ENCODE peak calls at places on chromosomes 12 and 14, in eight cellular contexts. I, A, G, L, H, T, R and Z are unnamed samples. For H3K4me1, the result is how much of the 10 kb centered on the place peaks cover.

GRCh38 chr12:91053951-91054715 is 3.7 kb downstream of the KERA start:
- DNase-seq in H (no peak), I (no peak), A (no peak), R (no peak), G (peak), T (no peak), L (no peak), Z (no peak)

GRCh38 chr14:73467377-73467776 is 9.0 kb upstream of the NUMB start:
- DNase-seq in A (no peak), T (peak), L (no peak), H (no peak), R (no peak), I (no peak), G (no peak), Z (no peak)

GRCh38 chr12:119071638-119072231 is 90.4 kb downstream of the SRRM4 start:
- DNase-seq in R (no peak), H (no peak), L (no peak), A (no peak), G (no peak), T (no peak), I (no peak), Z (no peak)

GRCh38 chr12:104180389-104180788 is 35.2 kb upstream of the TXNRD1 start:
- DNase-seq in I (no peak), A (no peak), T (no peak), H (no peak), G (no peak), R (no peak), L (no peak), Z (no peak)

GRCh38 chr12:129001-129400 is 62.4 kb downstream of the IQSEC3 start:
- DNase-seq in H (no peak), T (no peak), L (no peak), R (no peak), G (no peak), A (no peak), I (no peak), Z (no peak)

GRCh38 chr12:69241444-69242092 is 2.2 kb downstream of the CPSF6 start:
- DNase-seq in A (no peak), R (no peak), G (no peak), T (no peak), L (no peak), H (no peak), I (no peak), Z (no peak)

GRCh38 chr12:52569726-52570125 is 3.9 kb downstream of the KRT74 start:
- DNase-seq in I (no peak), G (no peak), T (no peak), R (peak), L (no peak), H (no peak), A (no peak), Z (no peak)

GRCh38 chr12:39620664-39621658 is 1.4 kb upstream of the ABCD2 start:
- DNase-seq in H (no peak), G (peak), T (peak), A (no peak), L (no peak), R (no peak), I (no peak), Z (no peak)

GRCh38 chr12:115160290-115161108 is 476.5 kb upstream of the TBX3 start:
- DNase-seq in L (no peak), R (no peak), I (no peak), T (no peak), G (no peak), H (no peak), A (no peak), Z (no peak)

DNA sequence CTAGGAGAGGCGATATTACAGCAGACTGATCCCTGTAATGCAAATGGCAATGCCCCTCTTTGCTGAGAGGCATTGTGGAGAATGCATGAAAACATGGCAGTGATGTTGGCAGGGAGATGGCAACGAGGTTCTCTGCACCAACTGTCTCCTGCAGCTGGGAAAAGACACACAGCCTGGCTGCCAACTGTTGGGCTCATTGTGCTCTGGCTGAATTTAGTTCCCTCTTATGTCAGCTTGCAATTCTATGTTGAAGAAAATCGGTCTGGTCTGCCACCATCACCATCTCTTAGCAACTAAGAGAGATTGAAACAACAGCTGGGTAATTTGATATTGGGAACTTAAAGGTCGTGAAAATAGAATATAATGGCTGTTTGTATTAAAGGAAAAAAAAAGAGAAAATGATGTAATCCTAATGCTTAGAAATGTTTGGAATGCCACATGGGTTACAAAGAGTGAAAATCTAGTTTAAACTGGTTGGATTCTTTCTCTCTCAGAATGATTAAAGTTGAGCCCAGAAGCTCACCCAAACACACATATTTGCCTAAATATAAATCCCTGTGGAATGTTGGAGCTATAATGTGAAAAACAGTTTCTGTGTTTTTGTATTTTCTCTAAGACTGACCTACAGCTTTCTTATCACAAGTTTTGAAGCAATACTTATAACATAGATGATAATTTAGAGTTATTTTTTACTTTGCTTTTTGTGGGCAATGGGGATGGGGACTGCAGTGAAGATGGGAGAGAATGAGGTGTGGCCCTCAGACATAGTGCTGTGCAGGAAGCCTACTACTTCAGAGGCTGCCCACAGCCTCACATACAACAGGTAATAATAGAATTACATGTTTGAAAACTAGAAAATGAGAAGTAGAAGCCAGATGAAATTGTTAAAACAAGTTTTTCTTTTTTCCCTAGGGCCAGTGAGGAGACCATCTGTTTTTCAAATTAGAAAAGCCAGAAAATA is 143.7 kb downstream of the AKAP6 start:
- DNase-seq in I (peak), L (no peak), A (no peak), T (no peak), R (no peak), H (no peak), G (no peak), Z (peak)
- H3K4me1 ChIP-seq in I (half or more), L (under half), A (under half), T (under half), R (half or more), H (under half), G (under half), Z (under half)

GRCh38 chr12:80917651-80918050 is 20.1 kb downstream of the LIN7A start:
- DNase-seq in L (no peak), T (no peak), H (no peak), A (no peak), G (no peak), R (no peak), I (no peak), Z (no peak)
- H3K4me1 ChIP-seq in L (under half), T (under half), H (under half), A (under half), G (under half), R (under half), I (under half), Z (under half)

GRCh38 chr12:106300761-106301160 is 1.8 kb upstream of the TCP11L2 start:
- DNase-seq in T (no peak), R (no peak), L (no peak), I (no peak), A (no peak), G (no peak), H (no peak), Z (peak)
- H3K4me1 ChIP-seq in T (under half), R (half or more), L (half or more), I (half or more), A (under half), G (under half), H (under half), Z (under half)

DNA sequence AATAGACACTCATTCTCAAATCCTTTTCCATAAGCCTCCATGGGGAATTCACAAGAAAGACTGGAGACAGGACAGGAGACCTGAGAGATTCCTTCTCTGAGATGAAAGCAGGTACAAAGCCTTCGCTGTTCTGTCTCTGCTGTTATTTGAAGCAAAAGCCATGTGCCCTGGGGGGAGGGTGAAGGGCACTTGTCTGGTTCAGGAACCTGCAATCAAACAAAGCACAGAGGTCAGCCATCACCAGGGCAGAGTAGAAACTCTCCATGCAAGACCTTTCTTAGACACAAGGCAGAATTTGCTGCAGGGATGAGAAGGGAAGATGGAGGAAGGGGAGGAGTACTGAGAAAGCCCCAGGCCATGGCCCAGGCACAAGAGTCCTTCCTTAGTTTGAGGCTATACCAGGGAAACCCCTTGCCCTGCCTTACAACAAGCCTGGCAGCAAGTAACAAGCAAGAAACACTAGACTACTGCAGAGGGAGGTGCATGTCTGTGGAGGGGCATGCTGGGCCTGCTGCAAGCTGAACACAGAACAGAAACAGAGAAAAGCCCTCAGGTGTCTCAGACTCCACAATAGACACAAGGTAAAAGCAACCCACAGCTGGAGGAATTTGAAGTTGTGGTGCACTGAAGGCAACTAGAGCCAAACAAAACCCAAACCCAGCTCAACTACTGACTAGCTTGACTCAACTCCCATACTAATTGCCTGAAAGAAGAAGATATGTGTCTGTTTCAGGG is 7.8 kb upstream of the ART4 start:
- DNase-seq in G (no peak), I (no peak), R (no peak), T (no peak), H (no peak), A (no peak), L (no peak), Z (no peak)
- H3K4me1 ChIP-seq in G (under half), I (under half), R (under half), T (under half), H (under half), A (under half), L (under half), Z (under half)